ENCODE peak calls at places on chromosomes 5 and 9, in ten cellular contexts. One of them, this sample, is unnamed.
A peak's percentile ranks its signal among the peaks of the same experiment; 100 is the strongest.

GRCh38 chr9:110088099-110088498 is 119.9 kb downstream of the C9orf152 start:
- DNase-seq in mesendoderm: no peak
- DNase-seq in epithelial cell of esophagus: no peak
- DNase-seq in epithelial cell of proximal tubule: no peak
- DNase-seq in fibroblast of pulmonary artery: peak; percentile 63
- DNase-seq in AG10803: no peak
- DNase-seq in stomach: no peak
- DNase-seq in choroid plexus epithelial cell: no peak
- DNase-seq in psoas muscle: no peak
- DNase-seq in PC-3: peak; percentile 9
- DNase-seq in this sample: no peak

GRCh38 chr9:120386390-120387131 is 193.4 kb downstream of the CDK5RAP2 start:
- DNase-seq in choroid plexus epithelial cell: peak; percentile 87
- DNase-seq in stomach: peak; percentile 32
- DNase-seq in AG10803: no peak
- DNase-seq in PC-3: no peak
- DNase-seq in fibroblast of pulmonary artery: peak; percentile 72
- DNase-seq in epithelial cell of esophagus: no peak
- DNase-seq in psoas muscle: no peak
- DNase-seq in epithelial cell of proximal tubule: no peak
- DNase-seq in mesendoderm: no peak
- DNase-seq in this sample: peak; percentile 34

GRCh38 chr5:149030392-149030791 is 32.5 kb downstream of the SH3TC2 start:
- DNase-seq in PC-3: peak; percentile 70
- DNase-seq in epithelial cell of proximal tubule: no peak
- DNase-seq in choroid plexus epithelial cell: peak; percentile 93
- DNase-seq in mesendoderm: no peak
- DNase-seq in AG10803: peak; percentile 50
- DNase-seq in psoas muscle: no peak
- DNase-seq in stomach: no peak
- DNase-seq in fibroblast of pulmonary artery: no peak
- DNase-seq in epithelial cell of esophagus: peak; percentile 27
- DNase-seq in this sample: no peak

GRCh38 chr5:27969157-27969556 is 930.8 kb upstream of the CDH9 start:
- DNase-seq in epithelial cell of esophagus: no peak
- DNase-seq in psoas muscle: no peak
- DNase-seq in stomach: no peak
- DNase-seq in AG10803: no peak
- DNase-seq in fibroblast of pulmonary artery: no peak
- DNase-seq in mesendoderm: no peak
- DNase-seq in PC-3: no peak
- DNase-seq in choroid plexus epithelial cell: peak; percentile 13
- DNase-seq in epithelial cell of proximal tubule: no peak
- DNase-seq in this sample: no peak

GRCh38 chr9:4220361-4220760 is 79.5 kb downstream of the GLIS3 start:
- DNase-seq in stomach: no peak
- DNase-seq in fibroblast of pulmonary artery: no peak
- DNase-seq in mesendoderm: no peak
- DNase-seq in epithelial cell of proximal tubule: no peak
- DNase-seq in choroid plexus epithelial cell: no peak
- DNase-seq in AG10803: no peak
- DNase-seq in epithelial cell of esophagus: peak; percentile 24
- DNase-seq in PC-3: no peak
- DNase-seq in psoas muscle: no peak
- DNase-seq in this sample: no peak

GRCh38 chr9:136714096-136714875 is 1.9 kb downstream of the DIPK1B start:
- DNase-seq in fibroblast of pulmonary artery: peak; percentile 64
- DNase-seq in PC-3: no peak
- DNase-seq in psoas muscle: peak; percentile 68
- DNase-seq in stomach: no peak
- DNase-seq in epithelial cell of esophagus: no peak
- DNase-seq in mesendoderm: no peak
- DNase-seq in AG10803: no peak
- DNase-seq in choroid plexus epithelial cell: no peak
- DNase-seq in epithelial cell of proximal tubule: no peak
- DNase-seq in this sample: no peak

GRCh38 chr9:28699632-28700031 is 1126.4 kb upstream of the C9orf72 start:
- DNase-seq in choroid plexus epithelial cell: no peak
- DNase-seq in epithelial cell of proximal tubule: no peak
- DNase-seq in mesendoderm: peak; percentile 11
- DNase-seq in PC-3: no peak
- DNase-seq in psoas muscle: no peak
- DNase-seq in AG10803: no peak
- DNase-seq in epithelial cell of esophagus: no peak
- DNase-seq in stomach: no peak
- DNase-seq in fibroblast of pulmonary artery: no peak
- DNase-seq in this sample: no peak

GRCh38 chr5:82735160-82735789 is 341.9 kb downstream of the TMEM167A start:
- DNase-seq in epithelial cell of esophagus: peak; percentile 30
- DNase-seq in choroid plexus epithelial cell: peak; percentile 67
- DNase-seq in stomach: no peak
- DNase-seq in epithelial cell of proximal tubule: no peak
- DNase-seq in mesendoderm: no peak
- DNase-seq in AG10803: no peak
- DNase-seq in fibroblast of pulmonary artery: peak; percentile 78
- DNase-seq in PC-3: peak; percentile 80
- DNase-seq in psoas muscle: no peak
- DNase-seq in this sample: peak; percentile 54

DNA sequence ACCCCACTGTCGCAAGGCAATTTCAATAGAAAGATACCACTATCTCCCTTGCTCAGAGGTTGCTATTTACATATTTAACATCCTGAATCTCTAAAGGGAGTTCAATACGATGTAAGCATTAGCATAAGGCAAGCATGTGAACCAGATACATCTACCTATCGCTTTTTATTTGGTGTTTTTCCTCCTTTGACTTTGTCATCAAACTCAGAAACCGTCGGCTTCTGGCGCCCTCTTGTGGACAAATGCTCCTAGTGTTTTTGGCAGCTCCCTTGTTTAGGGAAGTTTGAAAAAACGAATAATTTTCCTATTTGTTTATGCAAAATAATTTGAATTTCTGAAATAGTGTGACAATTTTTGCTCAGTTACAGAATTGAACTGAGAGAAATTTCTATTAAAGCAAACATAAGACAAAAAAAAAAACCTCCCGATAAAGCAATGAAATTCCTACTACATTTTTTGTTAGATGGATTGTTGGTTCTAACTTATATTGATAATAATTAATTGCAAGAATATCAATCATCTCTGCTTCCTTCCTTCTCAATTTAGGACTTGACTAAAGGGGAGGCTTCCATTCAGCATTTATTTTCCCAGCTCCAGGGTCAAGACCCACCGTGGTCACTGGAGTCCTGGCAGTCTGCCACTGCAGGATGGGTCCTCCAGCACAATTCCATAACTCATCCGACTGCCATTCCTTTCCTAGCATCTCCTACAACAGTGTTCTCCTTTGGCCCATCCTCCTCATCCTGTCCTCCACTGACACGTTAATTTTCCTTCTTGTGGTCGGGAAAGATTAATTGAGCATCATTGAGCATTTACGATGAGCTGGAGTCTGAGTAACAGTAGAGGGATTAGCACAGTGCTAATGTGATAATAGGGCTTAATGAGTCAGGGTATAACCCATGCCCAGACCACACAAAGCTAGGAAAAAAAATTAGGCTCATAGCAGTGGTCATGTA is 131.8 kb upstream of the CHD1 start:
- DNase-seq in mesendoderm: peak; percentile 70
- DNase-seq in fibroblast of pulmonary artery: peak; percentile 79
- DNase-seq in PC-3: peak; percentile 94
- DNase-seq in AG10803: peak; percentile 59
- DNase-seq in stomach: peak; percentile 87
- DNase-seq in epithelial cell of esophagus: peak; percentile 86
- DNase-seq in choroid plexus epithelial cell: peak; percentile 83
- DNase-seq in epithelial cell of proximal tubule: peak; percentile 22
- DNase-seq in psoas muscle: peak; percentile 78
- DNase-seq in this sample: peak; percentile 81
- H3K4me3 ChIP-seq in mesendoderm: no peak overlapping the region
- H3K4me3 ChIP-seq in fibroblast of pulmonary artery: no peak overlapping the region
- H3K4me3 ChIP-seq in PC-3: no peak overlapping the region
- H3K4me3 ChIP-seq in AG10803: peak overlapping the region; percentile 9
- H3K4me3 ChIP-seq in stomach: no peak overlapping the region
- H3K4me3 ChIP-seq in epithelial cell of esophagus: no peak overlapping the region
- H3K4me3 ChIP-seq in choroid plexus epithelial cell: no peak overlapping the region
- H3K4me3 ChIP-seq in epithelial cell of proximal tubule: no peak overlapping the region
- H3K4me3 ChIP-seq in psoas muscle: no peak overlapping the region
- H3K4me3 ChIP-seq in this sample: no peak overlapping the region

DNA sequence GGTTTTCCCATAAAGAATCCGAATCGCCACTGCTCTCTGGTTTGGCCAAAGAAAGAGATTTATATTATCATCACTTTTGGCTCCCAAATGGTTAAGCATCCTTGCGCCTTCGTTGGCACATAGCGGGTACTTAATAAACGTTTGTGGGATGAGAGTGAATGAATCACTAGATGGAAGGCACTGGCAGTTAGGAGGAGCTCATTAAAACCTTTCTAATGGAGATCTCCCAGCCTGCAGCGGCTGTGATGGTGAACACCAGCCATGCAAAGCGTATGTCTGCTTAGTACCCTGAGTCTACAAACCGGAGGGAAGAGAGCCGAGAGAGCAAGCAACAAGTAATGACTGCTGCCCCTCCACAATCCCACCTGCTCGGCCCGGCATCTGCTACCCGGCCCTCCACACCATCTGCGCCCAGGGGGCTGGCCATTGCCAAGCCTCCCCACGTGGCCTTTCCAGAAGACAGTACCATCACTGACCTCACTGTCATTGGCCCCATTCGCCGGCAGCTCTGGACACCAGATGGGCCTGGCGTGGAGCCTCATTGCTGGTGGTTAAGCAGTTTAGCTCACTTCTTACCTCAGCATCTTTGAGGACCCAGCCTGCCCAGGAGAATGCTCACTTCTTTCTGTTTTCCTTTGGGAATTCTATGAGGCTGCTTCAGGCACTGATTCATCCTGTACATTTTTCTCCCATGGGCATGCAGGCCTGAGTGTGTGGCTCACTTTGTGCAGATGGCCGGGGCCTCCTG is 39.3 kb upstream of the ANKRD33B start:
- DNase-seq in AG10803: peak; percentile 100
- DNase-seq in psoas muscle: peak; percentile 81
- DNase-seq in PC-3: no peak
- DNase-seq in choroid plexus epithelial cell: peak; percentile 72
- DNase-seq in mesendoderm: no peak
- DNase-seq in stomach: no peak
- DNase-seq in epithelial cell of esophagus: no peak
- DNase-seq in epithelial cell of proximal tubule: no peak
- DNase-seq in fibroblast of pulmonary artery: peak; percentile 50
- DNase-seq in this sample: peak; percentile 92
- H3K4me3 ChIP-seq in AG10803: peak overlapping the region; percentile 16
- H3K4me3 ChIP-seq in psoas muscle: no peak overlapping the region
- H3K4me3 ChIP-seq in PC-3: no peak overlapping the region
- H3K4me3 ChIP-seq in choroid plexus epithelial cell: no peak overlapping the region
- H3K4me3 ChIP-seq in mesendoderm: no peak overlapping the region
- H3K4me3 ChIP-seq in stomach: no peak overlapping the region
- H3K4me3 ChIP-seq in epithelial cell of esophagus: no peak overlapping the region
- H3K4me3 ChIP-seq in epithelial cell of proximal tubule: no peak overlapping the region
- H3K4me3 ChIP-seq in fibroblast of pulmonary artery: no peak overlapping the region
- H3K4me3 ChIP-seq in this sample: no peak overlapping the region

GRCh38 chr5:1103505-1104326 is 8.1 kb downstream of the SLC12A7 start:
- DNase-seq in mesendoderm: no peak
- DNase-seq in psoas muscle: peak; percentile 86
- DNase-seq in stomach: peak; percentile 84
- DNase-seq in epithelial cell of proximal tubule: no peak
- DNase-seq in AG10803: no peak
- DNase-seq in choroid plexus epithelial cell: no peak
- DNase-seq in epithelial cell of esophagus: no peak
- DNase-seq in PC-3: no peak
- DNase-seq in fibroblast of pulmonary artery: no peak
- DNase-seq in this sample: peak; percentile 35
- H3K4me3 ChIP-seq in mesendoderm: no peak overlapping the region
- H3K4me3 ChIP-seq in psoas muscle: peak overlapping the region; percentile 39
- H3K4me3 ChIP-seq in stomach: peak overlapping the region; percentile 12
- H3K4me3 ChIP-seq in epithelial cell of proximal tubule: peak overlapping the region; percentile 28
- H3K4me3 ChIP-seq in AG10803: no peak overlapping the region
- H3K4me3 ChIP-seq in choroid plexus epithelial cell: no peak overlapping the region
- H3K4me3 ChIP-seq in epithelial cell of esophagus: no peak overlapping the region
- H3K4me3 ChIP-seq in PC-3: no peak overlapping the region
- H3K4me3 ChIP-seq in fibroblast of pulmonary artery: no peak overlapping the region
- H3K4me3 ChIP-seq in this sample: no peak overlapping the region

GRCh38 chr5:174731214-174732039 is 7.0 kb downstream of the MSX2 start:
- DNase-seq in choroid plexus epithelial cell: no peak
- DNase-seq in stomach: no peak
- DNase-seq in epithelial cell of esophagus: no peak
- DNase-seq in fibroblast of pulmonary artery: no peak
- DNase-seq in psoas muscle: no peak
- DNase-seq in PC-3: no peak
- DNase-seq in mesendoderm: peak; percentile 85
- DNase-seq in AG10803: no peak
- DNase-seq in epithelial cell of proximal tubule: no peak
- DNase-seq in this sample: no peak

GRCh38 chr5:174726916-174727793 is 2.8 kb downstream of the MSX2 start:
- DNase-seq in stomach: no peak
- DNase-seq in choroid plexus epithelial cell: no peak
- DNase-seq in PC-3: no peak
- DNase-seq in fibroblast of pulmonary artery: no peak
- DNase-seq in psoas muscle: no peak
- DNase-seq in AG10803: no peak
- DNase-seq in epithelial cell of proximal tubule: no peak
- DNase-seq in mesendoderm: peak; percentile 18
- DNase-seq in epithelial cell of esophagus: no peak
- DNase-seq in this sample: no peak

GRCh38 chr5:174725991-174726601 is 1.7 kb downstream of the MSX2 start:
- DNase-seq in epithelial cell of esophagus: no peak
- DNase-seq in mesendoderm: peak; percentile 85
- DNase-seq in stomach: no peak
- DNase-seq in psoas muscle: no peak
- DNase-seq in AG10803: no peak
- DNase-seq in fibroblast of pulmonary artery: no peak
- DNase-seq in choroid plexus epithelial cell: no peak
- DNase-seq in epithelial cell of proximal tubule: no peak
- DNase-seq in PC-3: no peak
- DNase-seq in this sample: no peak

GRCh38 chr5:174727794-174728662 is 3.6 kb downstream of the MSX2 start:
- DNase-seq in epithelial cell of proximal tubule: no peak
- DNase-seq in choroid plexus epithelial cell: no peak
- DNase-seq in psoas muscle: no peak
- DNase-seq in mesendoderm: peak; percentile 22
- DNase-seq in fibroblast of pulmonary artery: no peak
- DNase-seq in stomach: no peak
- DNase-seq in PC-3: no peak
- DNase-seq in epithelial cell of esophagus: no peak
- DNase-seq in AG10803: no peak
- DNase-seq in this sample: no peak

DNA sequence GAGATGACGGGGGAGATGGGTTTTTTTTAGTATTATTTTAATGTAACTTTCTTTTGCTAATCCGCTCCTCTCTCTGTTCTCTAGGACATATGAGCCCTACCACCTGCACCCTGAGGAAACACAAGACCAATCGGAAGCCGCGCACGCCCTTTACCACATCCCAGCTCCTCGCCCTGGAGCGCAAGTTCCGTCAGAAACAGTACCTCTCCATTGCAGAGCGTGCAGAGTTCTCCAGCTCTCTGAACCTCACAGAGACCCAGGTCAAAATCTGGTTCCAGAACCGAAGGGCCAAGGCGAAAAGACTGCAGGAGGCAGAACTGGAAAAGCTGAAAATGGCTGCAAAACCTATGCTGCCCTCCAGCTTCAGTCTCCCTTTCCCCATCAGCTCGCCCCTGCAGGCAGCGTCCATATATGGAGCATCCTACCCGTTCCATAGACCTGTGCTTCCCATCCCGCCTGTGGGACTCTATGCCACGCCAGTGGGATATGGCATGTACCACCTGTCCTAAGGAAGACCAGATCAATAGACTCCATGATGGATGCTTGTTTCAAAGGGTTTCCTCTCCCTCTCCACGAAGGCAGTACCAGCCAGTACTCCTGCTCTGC is 4.8 kb downstream of the MSX2 start:
- DNase-seq in choroid plexus epithelial cell: no peak
- DNase-seq in stomach: no peak
- DNase-seq in fibroblast of pulmonary artery: no peak
- DNase-seq in epithelial cell of esophagus: no peak
- DNase-seq in PC-3: no peak
- DNase-seq in mesendoderm: peak; percentile 22
- DNase-seq in AG10803: no peak
- DNase-seq in psoas muscle: no peak
- DNase-seq in epithelial cell of proximal tubule: no peak
- DNase-seq in this sample: no peak
- H3K4me3 ChIP-seq in choroid plexus epithelial cell: no peak overlapping the region
- H3K4me3 ChIP-seq in stomach: no peak overlapping the region
- H3K4me3 ChIP-seq in fibroblast of pulmonary artery: no peak overlapping the region
- H3K4me3 ChIP-seq in epithelial cell of esophagus: no peak overlapping the region
- H3K4me3 ChIP-seq in PC-3: no peak overlapping the region
- H3K4me3 ChIP-seq in mesendoderm: no peak overlapping the region
- H3K4me3 ChIP-seq in AG10803: no peak overlapping the region
- H3K4me3 ChIP-seq in psoas muscle: no peak overlapping the region
- H3K4me3 ChIP-seq in epithelial cell of proximal tubule: no peak overlapping the region
- H3K4me3 ChIP-seq in this sample: no peak overlapping the region